ENCODE peak calls at places on chromosomes 3 and 15, in four cellular contexts. J, B, O and V are unnamed samples. For H3K9me3, the result is how much of the 10 kb centered on the place peaks cover.

GRCh38 chr15:69991493-69991892 is 106.2 kb downstream of the TLE3 start:
- DNase-seq in J (no peak), B (peak), O (no peak), V (no peak)

GRCh38 chr3:101077361-101078011 is 84.3 kb upstream of the ABI3BP start:
- DNase-seq in B (no peak), J (no peak), O (no peak), V (no peak)

GRCh38 chr3:42549131-42549530 is 32.6 kb downstream of the SEC22C start:
- DNase-seq in O (no peak), J (no peak), B (no peak), V (no peak)

GRCh38 chr3:72295276-72295973 is 510.5 kb upstream of the PROK2 start:
- DNase-seq in O (no peak), B (no peak), J (no peak), V (no peak)

GRCh38 chr15:55344206-55344605 is 25.2 kb downstream of the PIGB start:
- DNase-seq in O (no peak), J (no peak), B (peak), V (no peak)

GRCh38 chr3:4593014-4593413 is 99.9 kb downstream of the ITPR1 start:
- DNase-seq in J (no peak), B (no peak), O (no peak), V (no peak)

GRCh38 chr15:31360843-31361763 is 34.5 kb downstream of the KLF13 start:
- DNase-seq in B (peak), J (peak), O (no peak), V (peak)

GRCh38 chr3:183688869-183689268 is 8.7 kb upstream of the YEATS2 start:
- DNase-seq in J (no peak), B (no peak), O (no peak), V (no peak)

GRCh38 chr15:29540479-29540878 is 270.9 kb upstream of the NSMCE3 start:
- DNase-seq in O (no peak), J (no peak), B (no peak), V (no peak)

GRCh38 chr3:102006812-102007485 is 157.6 kb downstream of the NFKBIZ start:
- DNase-seq in O (no peak), J (no peak), B (no peak), V (no peak)

GRCh38 chr3:24662449-24663345 is 168.0 kb upstream of the THRB start:
- DNase-seq in B (no peak), O (no peak), J (no peak), V (no peak)

GRCh38 chr15:71469393-71469792 is 341.0 kb upstream of the NR2E3 start:
- DNase-seq in J (no peak), O (no peak), B (no peak), V (no peak)

GRCh38 chr15:24746094-24746493 is 70.5 kb downstream of the NPAP1 start:
- DNase-seq in O (no peak), J (no peak), B (no peak), V (no peak)
- H3K9me3 ChIP-seq in O (under half), J (under half), B (under half), V (under half)

DNA sequence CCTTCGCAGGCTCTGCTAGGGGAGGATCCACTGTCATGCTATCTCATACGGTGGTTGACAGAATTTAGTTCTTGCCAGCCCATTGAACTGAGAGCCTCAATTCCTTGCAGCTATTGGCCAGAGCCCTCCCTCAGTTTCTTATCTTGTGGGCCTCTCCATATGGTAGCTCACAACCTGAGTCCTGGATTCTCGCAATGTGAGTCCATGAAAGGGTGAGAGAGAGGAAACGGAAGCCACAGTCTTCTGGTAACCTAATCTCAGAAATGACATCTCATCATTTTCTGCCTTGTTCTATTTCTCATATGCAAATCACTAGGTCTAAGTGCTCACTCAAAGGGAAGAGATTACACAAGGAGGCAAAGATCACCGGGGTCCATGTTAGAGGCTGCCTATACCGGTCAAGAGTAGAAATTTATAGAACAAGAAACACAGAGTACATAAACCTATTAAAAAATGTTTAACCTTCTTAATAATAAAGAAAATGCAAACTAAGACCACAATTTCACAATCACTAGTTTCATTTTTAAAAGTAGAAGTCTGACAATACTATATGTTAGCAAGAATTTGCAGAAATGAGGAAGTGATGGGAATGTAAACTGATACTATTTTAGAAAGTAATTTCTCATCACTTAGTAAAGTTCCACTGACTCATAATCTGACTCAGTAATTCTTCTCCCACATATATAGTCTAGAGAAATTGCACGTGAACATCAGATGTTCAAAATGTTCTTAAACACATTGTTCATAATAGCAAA is 378.4 kb upstream of the AGTR1 start:
- DNase-seq in B (no peak), J (no peak), O (no peak), V (no peak)
- H3K4me3 ChIP-seq in B (no peak), J (peak), O (no peak), V (no peak)

GRCh38 chr3:75727985-75728384 is 57.4 kb downstream of the ZNF717 start:
- DNase-seq in O (no peak), J (no peak), B (no peak), V (no peak)
- H3K9me3 ChIP-seq in O (half or more), J (under half), B (under half), V (under half)

GRCh38 chr3:155365178-155365783 is 71.8 kb upstream of the STRIT1 start:
- DNase-seq in O (no peak), B (no peak), J (no peak), V (no peak)

GRCh38 chr3:155363690-155364070 is 70.2 kb upstream of the STRIT1 start:
- DNase-seq in J (no peak), O (no peak), B (peak), V (no peak)

GRCh38 chr3:155367510-155367909 is 74.0 kb upstream of the STRIT1 start:
- DNase-seq in B (no peak), O (no peak), J (no peak), V (no peak)

GRCh38 chr3:155362808-155363689 is 69.6 kb upstream of the STRIT1 start:
- DNase-seq in J (no peak), B (peak), O (no peak), V (no peak)

GRCh38 chr3:155364492-155364891 is 71.0 kb upstream of the STRIT1 start:
- DNase-seq in O (no peak), J (no peak), B (no peak), V (no peak)
- H3K4me3 ChIP-seq in O (no peak), J (no peak), B (peak), V (no peak)

DNA sequence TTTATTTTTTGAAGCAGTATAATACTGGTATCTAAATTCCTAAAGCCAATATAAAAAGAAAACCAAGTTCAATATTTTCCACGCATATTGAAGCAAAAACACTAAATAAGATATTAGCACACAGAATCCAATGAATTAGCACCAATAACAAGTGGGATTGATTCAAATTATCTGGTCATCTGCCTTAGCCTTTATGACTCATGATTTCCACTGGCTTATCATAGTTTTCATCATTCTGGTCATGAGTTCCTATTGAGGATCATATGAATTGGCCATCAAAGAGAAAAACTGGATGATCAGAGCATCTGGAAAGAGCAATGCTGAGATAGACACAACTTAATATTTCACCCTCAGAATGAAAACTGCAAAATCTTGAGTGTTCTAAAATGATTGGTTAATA is 809.9 kb downstream of the MCTP2 start:
- DNase-seq in O (no peak), J (no peak), B (no peak), V (no peak)
- H3K9me3 ChIP-seq in O (under half), J (under half), B (under half), V (under half)